ENCODE peak calls at places on chromosomes 3 and 15, in four cellular contexts. R, K, N and W are unnamed samples.

GRCh38 chr3:128301186-128302023 is 148.1 kb downstream of the EEFSEC start:
- DNase-seq in R (no peak), K (no peak), N (no peak), W (no peak)

GRCh38 chr3:87462228-87462627 is 185.8 kb upstream of the POU1F1 start:
- DNase-seq in R (no peak), K (no peak), N (no peak), W (no peak)

GRCh38 chr3:161413855-161414210 is 42.5 kb upstream of the SPTSSB start:
- DNase-seq in R (no peak), K (no peak), N (no peak), W (no peak)

GRCh38 chr3:50604628-50605588 is 6.7 kb downstream of the CISH start:
- DNase-seq in R (peak; percentile 75), K (no peak), N (no peak), W (no peak)

GRCh38 chr15:56919708-56920637 is 1.5 kb downstream of the TCF12 start:
- DNase-seq in R (peak; percentile 36), K (peak; percentile 54), N (peak; percentile 35), W (peak; percentile 40)

GRCh38 chr15:43974852-43975251 is 148.1 kb downstream of the WDR76 start:
- DNase-seq in R (no peak), K (no peak), N (no peak), W (no peak)

GRCh38 chr3:49607796-49608195 is 53.5 kb downstream of the BSN start:
- DNase-seq in R (no peak), K (no peak), N (no peak), W (no peak)

GRCh38 chr3:127250032-127250431 is 37.8 kb downstream of the PRR20G start:
- DNase-seq in R (no peak), K (no peak), N (no peak), W (no peak)

GRCh38 chr15:90650117-90650955 is 66.8 kb upstream of the BLM start:
- DNase-seq in R (no peak), K (peak; percentile 80), N (peak; percentile 69), W (peak; percentile 74)

GRCh38 chr15:98085003-98085639 is 124.6 kb downstream of the ARRDC4 start:
- DNase-seq in R (peak; percentile 35), K (peak; percentile 81), N (peak; percentile 69), W (peak; percentile 80)

GRCh38 chr3:158847466-158847849 is 45.6 kb downstream of the MFSD1 start:
- DNase-seq in R (no peak), K (peak; percentile 18), N (no peak), W (peak; percentile 3)

GRCh38 chr3:171788546-171789351 is 21.5 kb downstream of the PLD1 start:
- DNase-seq in R (no peak), K (peak; percentile 98), N (peak; percentile 94), W (peak; percentile 98)

GRCh38 chr15:78033864-78034263 is 43.6 kb downstream of the TBC1D2B start:
- DNase-seq in R (no peak), K (peak; percentile 38), N (peak; percentile 41), W (peak; percentile 33)

GRCh38 chr3:33355611-33356010 is 78.4 kb downstream of the FBXL2 start:
- DNase-seq in R (no peak), K (peak; percentile 73), N (peak; percentile 61), W (peak; percentile 65)

GRCh38 chr3:11116336-11117059 is 37.8 kb upstream of the HRH1 start:
- DNase-seq in R (no peak), K (no peak), N (peak; percentile 37), W (no peak)

GRCh38 chr15:77493324-77493907 is 72.7 kb downstream of the HMG20A start:
- DNase-seq in R (no peak), K (peak; percentile 53), N (peak; percentile 64), W (peak; percentile 39)

DNA sequence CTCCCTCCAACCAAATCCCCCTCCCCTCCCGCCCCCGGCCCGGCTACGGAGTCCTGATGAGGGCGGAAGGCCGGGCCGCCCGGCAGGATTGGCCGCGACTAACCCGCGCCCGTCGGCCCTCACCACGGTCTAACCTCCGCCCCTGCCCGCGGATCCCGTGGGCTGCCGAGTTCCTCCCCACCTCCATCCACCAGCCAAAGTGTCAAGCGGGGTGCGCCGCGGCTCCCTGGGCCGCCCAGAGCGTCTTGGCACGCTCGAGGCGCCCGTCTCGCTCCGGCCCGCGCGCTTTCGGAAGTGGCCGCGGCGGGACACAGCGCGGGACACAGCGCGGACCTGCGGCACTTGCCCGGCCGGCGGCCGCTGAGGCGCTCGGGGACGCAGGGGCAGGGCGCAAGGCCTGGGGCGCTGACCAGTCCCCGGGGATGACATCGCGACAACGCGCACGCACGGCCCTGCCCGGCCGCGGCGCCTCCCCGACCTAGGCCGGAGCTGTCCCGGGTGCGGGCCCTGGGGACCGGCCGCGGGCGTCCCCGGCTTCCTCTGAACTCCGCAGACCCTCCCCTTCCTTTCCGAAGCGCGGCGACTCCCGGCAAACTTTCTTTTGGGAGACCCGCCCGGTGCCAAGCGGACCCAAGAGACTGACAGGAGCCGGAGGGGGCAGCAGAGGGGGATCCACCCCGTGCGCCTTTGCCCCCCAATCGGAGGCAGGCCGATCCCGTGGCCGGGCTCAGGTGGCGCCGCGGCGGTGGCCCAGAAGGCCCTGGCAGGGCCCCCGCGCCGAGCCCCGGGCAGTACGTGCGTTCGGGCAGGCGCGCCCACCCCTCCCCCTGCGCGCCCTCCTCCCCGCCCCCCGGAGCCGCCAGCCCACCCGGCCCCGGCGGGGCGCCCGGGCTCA is 112.8 kb upstream of the ICE2 start:
- DNase-seq in R (peak; percentile 51), K (peak; percentile 37), N (no peak), W (no peak)
- TF ChIP-seq CTCF in R (no peak), K (no peak), N (no peak), W (no peak)

DNA sequence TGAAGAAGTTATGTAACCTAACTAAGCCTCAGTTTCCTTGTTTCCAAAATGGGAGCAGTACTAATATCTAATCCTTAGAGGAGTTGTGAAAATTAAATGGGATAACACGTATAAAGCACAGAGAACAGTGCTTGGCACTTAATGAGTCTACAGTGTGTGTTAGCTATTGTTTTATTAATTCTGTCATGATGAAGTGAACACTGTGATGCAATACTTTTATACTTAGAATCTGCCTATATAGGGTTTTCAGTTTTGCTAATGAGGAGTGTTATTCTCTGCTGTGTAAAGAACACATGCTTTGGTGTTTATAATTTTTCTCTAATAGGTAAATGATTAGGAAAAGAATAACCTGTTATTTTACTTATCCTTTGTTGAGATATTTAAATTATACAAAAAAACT is 65.2 kb downstream of the MBNL1 start:
- DNase-seq in R (no peak), K (no peak), N (no peak), W (no peak)
- H3K4me3 ChIP-seq in R (no peak overlapping the region), K (no peak overlapping the region), N (no peak overlapping the region), W (no peak overlapping the region)

GRCh38 chr3:194458122-194458521 is 28.7 kb downstream of the ATP13A3 start:
- DNase-seq in R (no peak), K (no peak), N (no peak), W (no peak)
- TF ChIP-seq CTCF in R (no peak), K (no peak), N (no peak), W (no peak)

GRCh38 chr3:42678447-42678846 is 6.9 kb upstream of the KLHL40 start:
- DNase-seq in R (no peak), K (no peak), N (no peak), W (no peak)

GRCh38 chr3:42674151-42674550 is 11.2 kb upstream of the KLHL40 start:
- DNase-seq in R (no peak), K (no peak), N (no peak), W (no peak)

GRCh38 chr3:42673082-42673481 is 12.3 kb upstream of the KLHL40 start:
- DNase-seq in R (no peak), K (no peak), N (no peak), W (no peak)

GRCh38 chr3:42672495-42672894 is 12.8 kb upstream of the KLHL40 start:
- DNase-seq in R (no peak), K (no peak), N (no peak), W (no peak)

GRCh38 chr3:42675909-42676308 is 9.4 kb upstream of the KLHL40 start:
- DNase-seq in R (no peak), K (no peak), N (no peak), W (no peak)
- H3K4me3 ChIP-seq in R (no peak overlapping the region), K (no peak overlapping the region), N (no peak overlapping the region), W (no peak overlapping the region)

DNA sequence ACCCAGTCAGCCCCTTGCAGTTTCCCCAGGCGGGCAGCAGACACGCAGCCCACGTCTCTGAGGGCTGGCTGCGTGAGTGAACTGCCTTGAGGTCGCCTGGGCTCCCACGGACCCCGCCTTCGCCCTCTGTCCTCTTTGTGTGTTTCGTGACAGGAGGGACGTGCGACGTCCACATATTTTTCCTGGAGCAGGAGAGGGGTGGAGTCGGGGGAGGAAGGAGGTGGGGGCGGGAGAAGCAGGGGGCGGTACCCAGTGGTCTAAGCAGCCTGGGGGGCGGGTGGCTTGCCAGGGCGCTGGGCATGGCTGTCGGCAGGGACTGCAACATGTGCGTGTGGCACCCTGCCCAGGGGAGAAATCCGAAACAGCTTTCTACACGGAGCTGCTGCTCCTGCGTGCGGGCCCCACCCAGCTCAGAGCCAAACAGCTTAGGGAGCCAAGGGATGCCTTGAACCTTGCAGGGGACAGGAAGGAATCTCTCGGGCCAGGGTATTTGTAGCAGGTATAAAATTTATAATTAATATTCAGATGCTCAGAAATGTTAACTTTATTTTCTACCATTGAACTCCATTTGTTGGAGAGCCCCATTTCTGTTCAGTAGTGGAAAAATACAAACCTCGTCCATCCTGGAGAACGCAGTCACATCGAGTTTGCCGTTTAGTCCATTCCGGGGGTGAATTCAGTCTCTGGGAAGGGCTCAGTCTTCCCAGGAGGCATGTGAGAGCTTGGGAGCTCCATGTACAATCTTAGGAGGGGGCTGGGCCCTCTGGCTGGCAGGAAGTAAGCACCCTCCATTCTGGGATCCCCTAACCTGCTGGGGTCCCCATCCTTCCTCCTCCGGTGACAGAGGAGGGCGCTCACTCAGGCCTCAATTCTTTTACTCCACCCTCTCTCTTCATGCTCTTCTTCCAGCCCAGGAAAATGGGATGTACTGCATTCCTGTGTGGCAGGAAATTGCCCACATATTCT is 79.1 kb upstream of the MEF2A start:
- DNase-seq in R (peak; percentile 87), K (peak; percentile 45), N (peak; percentile 60), W (peak; percentile 74)
- TF ChIP-seq CTCF in R (no peak), K (no peak), N (no peak), W (no peak)

GRCh38 chr15:81000626-81001179 is at the start of gene TLNRD1:
- DNase-seq in R (peak; percentile 93), K (peak; percentile 95), N (peak; percentile 92), W (peak; percentile 92)
- H3K4me3 ChIP-seq in R (peak within 1 kb of the TSS; percentile 87), K (peak within 1 kb of the TSS; percentile 85), N (peak within 1 kb of the TSS; percentile 89), W (peak within 1 kb of the TSS; percentile 90)

GRCh38 chr3:194287977-194288706 is 63.0 kb downstream of the CPN2 start:
- DNase-seq in R (no peak), K (no peak), N (no peak), W (no peak)
- TF ChIP-seq CTCF in R (no peak), K (no peak), N (no peak), W (no peak)

GRCh38 chr3:152381881-152382295 is 113.2 kb downstream of the MBNL1 start:
- DNase-seq in R (no peak), K (no peak), N (no peak), W (no peak)

GRCh38 chr3:152384412-152384811 is 115.7 kb downstream of the MBNL1 start:
- DNase-seq in R (no peak), K (no peak), N (no peak), W (no peak)

GRCh38 chr3:152385761-152386160 is 117.0 kb downstream of the MBNL1 start:
- DNase-seq in R (no peak), K (peak; percentile 83), N (peak; percentile 85), W (peak; percentile 56)

GRCh38 chr3:152382312-152383135 is 113.8 kb downstream of the MBNL1 start:
- DNase-seq in R (no peak), K (peak; percentile 48), N (no peak), W (peak; percentile 44)

DNA sequence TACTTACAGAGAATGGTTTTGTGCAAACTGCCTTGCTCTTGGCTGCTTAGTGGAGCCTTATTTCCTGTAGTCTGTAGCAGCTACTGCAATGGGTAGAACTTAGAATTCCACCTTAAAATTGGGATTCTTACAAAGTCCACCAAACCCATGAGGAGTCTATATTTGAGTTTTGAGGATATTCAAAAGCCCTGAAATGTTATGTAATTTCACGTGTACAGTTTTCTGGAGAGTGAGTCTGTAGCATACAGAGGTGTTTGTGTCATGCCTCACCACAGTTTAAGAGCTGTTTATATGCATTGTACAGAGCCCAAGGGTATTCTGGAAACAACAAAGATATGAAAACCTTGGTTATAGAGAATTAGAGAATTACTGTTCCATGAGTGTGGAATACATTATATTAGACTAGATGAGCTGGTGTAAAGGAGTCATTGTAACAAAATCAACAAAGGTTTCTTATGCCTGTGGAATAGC is 114.4 kb downstream of the MBNL1 start:
- DNase-seq in R (no peak), K (no peak), N (no peak), W (no peak)
- H3K4me3 ChIP-seq in R (peak overlapping the region; percentile 37), K (no peak overlapping the region), N (no peak overlapping the region), W (no peak overlapping the region)